ENCODE peak calls at places on chromosomes 2 and 18, in five cellular contexts. Y is IMR-90, L is neuronal stem cell, K is trophoblast cell, F is mesendoderm. M is an unnamed sample.

GRCh38 chr2:1170241-1170640 is 219.6 kb downstream of the SNTG2 start:
- DNase-seq in F (no peak), K (no peak), L (no peak), Y (no peak), M (no peak)

GRCh38 chr2:132804045-132804444 is 134.0 kb upstream of the LYPD1 start:
- DNase-seq in Y (peak; percentile 86), F (peak; percentile 55), L (no peak), K (peak; percentile 2), M (no peak)

GRCh38 chr2:217215877-217216276 is 356.0 kb upstream of the TNP1 start:
- DNase-seq in K (no peak), F (no peak), L (no peak), Y (no peak), M (no peak)

GRCh38 chr18:9008709-9009635 is 93.5 kb upstream of the NDUFV2 start:
- DNase-seq in K (no peak), F (no peak), Y (no peak), L (no peak), M (no peak)

GRCh38 chr2:203871371-203871983 is 3.9 kb downstream of the CTLA4 start:
- DNase-seq in Y (no peak), K (no peak), L (no peak), F (no peak), M (no peak)

GRCh38 chr2:116696223-116696622 is 1118.3 kb upstream of the DDX18 start:
- DNase-seq in K (no peak), F (no peak), Y (no peak), L (no peak), M (no peak)

GRCh38 chr2:162333968-162334367 is 10.0 kb upstream of the GCA start:
- DNase-seq in L (no peak), K (peak; percentile 63), F (peak; percentile 67), Y (peak; percentile 33), M (no peak)

GRCh38 chr18:76463872-76464271 is 31.2 kb downstream of the ZNF516 start:
- DNase-seq in F (no peak), Y (no peak), L (no peak), K (no peak), M (no peak)

GRCh38 chr2:60510713-60511112 is 42.7 kb downstream of the BCL11A start:
- DNase-seq in K (no peak), L (no peak), F (no peak), Y (no peak), M (no peak)

GRCh38 chr2:85945576-85945975 is 56.8 kb upstream of the ST3GAL5 start:
- DNase-seq in K (no peak), L (no peak), F (no peak), Y (no peak), M (no peak)

GRCh38 chr2:188734688-188735087 is 239.5 kb upstream of the COL3A1 start:
- DNase-seq in F (peak; percentile 61), Y (peak; percentile 33), K (no peak), L (no peak), M (no peak)

GRCh38 chr2:122001441-122001874 is 246.0 kb downstream of the TSN start:
- DNase-seq in F (no peak), K (no peak), L (no peak), Y (no peak), M (no peak)

GRCh38 chr18:39523281-39523680 is 1957.7 kb upstream of the CELF4 start:
- DNase-seq in F (peak; percentile 43), Y (peak; percentile 57), L (no peak), K (peak; percentile 90), M (no peak)

GRCh38 chr2:120548627-120549026 is 187.0 kb upstream of the GLI2 start:
- DNase-seq in K (peak; percentile 16), Y (no peak), L (no peak), F (no peak), M (no peak)

GRCh38 chr2:38131665-38132064 is 55.7 kb upstream of the CYP1B1 start:
- DNase-seq in L (no peak), F (no peak), K (no peak), Y (no peak), M (no peak)

GRCh38 chr2:112134120-112134519 is 4.1 kb upstream of the FBLN7 start:
- DNase-seq in L (no peak), K (no peak), Y (no peak), F (no peak), M (no peak)

GRCh38 chr2:18282026-18282425 is 278.4 kb downstream of the RDH14 start:
- DNase-seq in F (peak; percentile 19), L (no peak), Y (no peak), K (no peak), M (no peak)

GRCh38 chr2:221100467-221101089 is 471.5 kb downstream of the EPHA4 start:
- DNase-seq in Y (no peak), K (no peak), F (peak; percentile 64), L (no peak), M (no peak)

GRCh38 chr2:212249451-212249850 is 289.2 kb downstream of the ERBB4 start:
- DNase-seq in Y (peak; percentile 39), F (peak; percentile 18), L (no peak), K (no peak), M (no peak)

GRCh38 chr2:212494413-212495020 is 44.1 kb downstream of the ERBB4 start:
- DNase-seq in Y (no peak), L (no peak), F (no peak), K (no peak), M (no peak)

GRCh38 chr2:189347540-189347939 is 93.7 kb upstream of the WDR75 start:
- DNase-seq in L (no peak), F (peak; percentile 86), Y (peak; percentile 96), K (peak; percentile 51), M (no peak)

GRCh38 chr2:85785027-85785822 is 31.4 kb downstream of the ATOH8 start:
- DNase-seq in K (no peak), L (no peak), Y (peak; percentile 23), F (no peak), M (no peak)

GRCh38 chr2:28751956-28752607 is 452 bp downstream of the PPP1CB start:
- DNase-seq in L (no peak), K (no peak), F (peak; percentile 29), Y (no peak), M (no peak)

GRCh38 chr18:26813043-26813442 is 52.5 kb downstream of the AQP4 start:
- DNase-seq in Y (no peak), K (peak; percentile 33), L (no peak), F (peak; percentile 76), M (no peak)

GRCh38 chr18:62522178-62522509 is 681 bp upstream of the ZCCHC2 start:
- DNase-seq in F (peak; percentile 13), L (no peak), K (peak; percentile 56), Y (no peak), M (no peak)

GRCh38 chr2:191218292-191218898 is 26.8 kb upstream of the MYO1B start:
- DNase-seq in Y (peak; percentile 92), L (peak; percentile 71), K (peak; percentile 65), F (peak; percentile 93), M (peak; percentile 57)

GRCh38 chr2:172082105-172082943 is 3.0 kb upstream of the DLX1 start:
- DNase-seq in L (peak; percentile 38), Y (no peak), K (no peak), F (peak; percentile 45), M (no peak)

GRCh38 chr18:2588666-2589344 is 17.4 kb downstream of the NDC80 start:
- DNase-seq in F (no peak), K (no peak), L (no peak), Y (no peak), M (no peak)

GRCh38 chr2:161150704-161151103 is 9.5 kb upstream of the TANK start:
- DNase-seq in K (no peak), L (no peak), F (no peak), Y (no peak), M (no peak)

GRCh38 chr2:20766798-20767644 is 55.9 kb downstream of the LDAH start:
- DNase-seq in F (no peak), L (no peak), K (no peak), Y (no peak), M (no peak)

GRCh38 chr2:152405206-152406118 is 70.5 kb downstream of the FMNL2 start:
- DNase-seq in F (peak; percentile 88), Y (peak; percentile 42), K (peak; percentile 59), L (no peak), M (no peak)

GRCh38 chr18:61955644-61956043 is 62.8 kb upstream of the RNF152 start:
- DNase-seq in L (no peak), F (no peak), Y (no peak), K (no peak), M (no peak)

GRCh38 chr2:101793277-101793969 is 95.9 kb downstream of the MAP4K4 start:
- DNase-seq in L (peak; percentile 29), K (peak; percentile 20), F (peak; percentile 83), Y (no peak), M (no peak)

GRCh38 chr2:232889876-232890401 is 19.9 kb downstream of the SNORC start:
- DNase-seq in K (no peak), Y (no peak), L (no peak), F (no peak), M (no peak)

GRCh38 chr2:158460632-158461297 is 4.0 kb downstream of the PKP4 start:
- DNase-seq in L (no peak), Y (no peak), K (no peak), F (peak; percentile 42), M (no peak)
- H2AK5ac ChIP-seq in L (no peak overlapping the region), Y (no peak overlapping the region), K (no peak overlapping the region), F (no peak overlapping the region), M (no peak overlapping the region)

DNA sequence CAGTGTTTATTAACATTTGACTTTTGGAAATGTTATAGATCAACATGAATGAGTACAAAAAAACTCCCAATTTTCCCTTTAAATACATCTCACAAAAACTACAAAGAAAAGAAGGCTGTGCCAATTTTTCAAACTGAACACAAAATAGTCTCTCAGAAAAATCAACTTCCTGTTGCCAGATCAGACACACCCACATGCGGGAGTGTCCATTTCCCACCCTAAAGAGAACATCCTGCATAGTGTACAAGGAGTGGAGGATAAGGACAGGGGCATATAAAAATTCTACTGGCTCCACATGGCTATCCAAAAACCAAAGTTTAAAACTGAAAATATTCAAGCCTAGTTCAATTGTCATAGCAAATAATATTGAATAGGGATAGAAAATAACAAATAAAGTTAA is 165.3 kb downstream of the ATAD2B start:
- DNase-seq in K (no peak), L (no peak), Y (no peak), F (no peak), M (no peak)
- H2AK5ac ChIP-seq in K (no peak overlapping the region), L (no peak overlapping the region), Y (no peak overlapping the region), F (no peak overlapping the region), M (no peak overlapping the region)

GRCh38 chr2:207807516-207807915 is 37.8 kb upstream of the FZD5 start:
- DNase-seq in F (peak; percentile 70), K (peak; percentile 28), L (no peak), Y (no peak), M (no peak)

GRCh38 chr2:207813221-207813916 is 43.7 kb upstream of the FZD5 start:
- DNase-seq in Y (no peak), K (no peak), L (peak; percentile 90), F (peak; percentile 76), M (no peak)

GRCh38 chr2:207812858-207813175 is 43.1 kb upstream of the FZD5 start:
- DNase-seq in F (no peak), L (peak; percentile 85), Y (no peak), K (no peak), M (no peak)

GRCh38 chr2:207812058-207812857 is 42.6 kb upstream of the FZD5 start:
- DNase-seq in Y (no peak), L (no peak), K (no peak), F (no peak), M (no peak)

GRCh38 chr2:207810200-207810788 is 40.6 kb upstream of the FZD5 start:
- DNase-seq in F (peak; percentile 40), Y (no peak), L (no peak), K (no peak), M (no peak)
- H2AK5ac ChIP-seq in F (no peak overlapping the region), Y (no peak overlapping the region), L (peak overlapping the region; percentile 14), K (no peak overlapping the region), M (peak overlapping the region; percentile 98)

GRCh38 chr18:51151185-51151567 is 46.3 kb downstream of the MEX3C start:
- DNase-seq in L (no peak), Y (no peak), K (no peak), F (no peak), M (no peak)
- H2AK5ac ChIP-seq in L (peak overlapping the region; percentile 68), Y (no peak overlapping the region), K (no peak overlapping the region), F (no peak overlapping the region), M (peak overlapping the region; percentile 90)